ENCODE peak calls at places on chromosomes 12 and 14, in seven cellular contexts. T, J, A, M, B, Z and S are unnamed samples.

GRCh38 chr12:117134059-117134458 is 34.8 kb upstream of the TESC start:
- DNase-seq in T (no peak), J (peak), A (no peak), M (no peak), B (no peak), Z (peak), S (no peak)

GRCh38 chr12:1099158-1099557 is 108.1 kb downstream of the ERC1 start:
- DNase-seq in T (no peak), J (no peak), A (no peak), M (no peak), B (peak), Z (no peak), S (no peak)

GRCh38 chr14:68638056-68638816 is 154.6 kb downstream of the ZFP36L1 start:
- DNase-seq in T (no peak), J (no peak), A (no peak), M (no peak), B (no peak), Z (no peak), S (peak)

GRCh38 chr12:84791444-84791843 is 121.2 kb downstream of the SLC6A15 start:
- DNase-seq in T (no peak), J (no peak), A (no peak), M (no peak), B (no peak), Z (no peak), S (no peak)

GRCh38 chr12:121611306-121611705 is 15.0 kb upstream of the ORAI1 start:
- DNase-seq in T (no peak), J (no peak), A (peak), M (no peak), B (no peak), Z (no peak), S (no peak)

GRCh38 chr14:68734231-68734732 is 58.6 kb downstream of the ZFP36L1 start:
- DNase-seq in T (no peak), J (no peak), A (no peak), M (no peak), B (peak), Z (no peak), S (no peak)

GRCh38 chr14:91078095-91078737 is 17.8 kb upstream of the RPS6KA5 start:
- DNase-seq in T (no peak), J (no peak), A (no peak), M (no peak), B (peak), Z (no peak), S (no peak)

GRCh38 chr14:64337901-64338615 is 43.9 kb upstream of the ESR2 start:
- DNase-seq in T (peak), J (no peak), A (peak), M (peak), B (no peak), Z (peak), S (peak)

GRCh38 chr14:78127233-78127632 is 42.9 kb upstream of the NRXN3 start:
- DNase-seq in T (no peak), J (no peak), A (no peak), M (no peak), B (no peak), Z (no peak), S (peak)

GRCh38 chr12:11780521-11781101 is 131.1 kb downstream of the ETV6 start:
- DNase-seq in T (no peak), J (no peak), A (no peak), M (no peak), B (peak), Z (no peak), S (no peak)

GRCh38 chr14:50829472-50830043 is 1.4 kb downstream of the NIN start:
- DNase-seq in T (no peak), J (no peak), A (peak), M (no peak), B (no peak), Z (no peak), S (no peak)

GRCh38 chr12:129719426-129719825 is 184.4 kb downstream of the TMEM132D start:
- DNase-seq in T (no peak), J (no peak), A (no peak), M (no peak), B (no peak), Z (no peak), S (no peak)

GRCh38 chr12:89160716-89161123 is 191.6 kb downstream of the DUSP6 start:
- DNase-seq in T (no peak), J (peak), A (peak), M (no peak), B (no peak), Z (no peak), S (no peak)